ENCODE peak calls at places on chromosomes 1 and 21, in six cellular contexts. One of them, this sample, is unnamed.

GRCh38 chr1:40956397-40956796 is 23.1 kb upstream of the CTPS1 start:
- DNase-seq in H1: no peak
- DNase-seq in aorta: no peak
- DNase-seq in neuronal stem cell: no peak
- DNase-seq in fibroblast of lung: no peak
- DNase-seq in HCT116: no peak
- DNase-seq in this sample: no peak

GRCh38 chr21:37503848-37504467 is 137.4 kb downstream of the DYRK1A start:
- DNase-seq in H1: no peak
- DNase-seq in aorta: no peak
- DNase-seq in neuronal stem cell: no peak
- DNase-seq in fibroblast of lung: peak; percentile 74
- DNase-seq in HCT116: no peak
- DNase-seq in this sample: no peak

GRCh38 chr1:159854101-159854692 is 8.3 kb downstream of the VSIG8 start:
- DNase-seq in H1: no peak
- DNase-seq in aorta: peak; percentile 90
- DNase-seq in neuronal stem cell: peak; percentile 45
- DNase-seq in fibroblast of lung: peak; percentile 53
- DNase-seq in HCT116: no peak
- DNase-seq in this sample: no peak

GRCh38 chr1:215252164-215252563 is 169.6 kb downstream of the KCNK2 start:
- DNase-seq in H1: no peak
- DNase-seq in aorta: no peak
- DNase-seq in neuronal stem cell: no peak
- DNase-seq in fibroblast of lung: no peak
- DNase-seq in HCT116: no peak
- DNase-seq in this sample: no peak

GRCh38 chr1:14082331-14082730 is 382.3 kb downstream of the PRDM2 start:
- DNase-seq in H1: no peak
- DNase-seq in aorta: no peak
- DNase-seq in neuronal stem cell: no peak
- DNase-seq in fibroblast of lung: no peak
- DNase-seq in HCT116: no peak
- DNase-seq in this sample: no peak

GRCh38 chr1:116847688-116848531 is 61.8 kb upstream of the PTGFRN start:
- DNase-seq in H1: no peak
- DNase-seq in aorta: peak; percentile 76
- DNase-seq in neuronal stem cell: no peak
- DNase-seq in fibroblast of lung: peak; percentile 20
- DNase-seq in HCT116: no peak
- DNase-seq in this sample: no peak

GRCh38 chr21:44352253-44352860 is 1.1 kb upstream of the TRPM2 start:
- DNase-seq in H1: no peak
- DNase-seq in aorta: no peak
- DNase-seq in neuronal stem cell: no peak
- DNase-seq in fibroblast of lung: no peak
- DNase-seq in HCT116: no peak
- DNase-seq in this sample: no peak

GRCh38 chr1:78792756-78793155 is 143.1 kb downstream of the IFI44 start:
- DNase-seq in H1: no peak
- DNase-seq in aorta: no peak
- DNase-seq in neuronal stem cell: no peak
- DNase-seq in fibroblast of lung: no peak
- DNase-seq in HCT116: no peak
- DNase-seq in this sample: no peak

GRCh38 chr1:12287869-12288268 is 58.0 kb downstream of the VPS13D start:
- DNase-seq in H1: no peak
- DNase-seq in aorta: no peak
- DNase-seq in neuronal stem cell: no peak
- DNase-seq in fibroblast of lung: no peak
- DNase-seq in HCT116: no peak
- DNase-seq in this sample: no peak

GRCh38 chr1:8040586-8040985 is 14.5 kb upstream of the ERRFI1 start:
- DNase-seq in H1: no peak
- DNase-seq in aorta: peak; percentile 86
- DNase-seq in neuronal stem cell: no peak
- DNase-seq in fibroblast of lung: peak; percentile 99
- DNase-seq in HCT116: peak; percentile 99
- DNase-seq in this sample: no peak

GRCh38 chr1:172244865-172245264 is 175.6 kb upstream of the C1orf105 start:
- DNase-seq in H1: no peak
- DNase-seq in aorta: no peak
- DNase-seq in neuronal stem cell: no peak
- DNase-seq in fibroblast of lung: no peak
- DNase-seq in HCT116: no peak
- DNase-seq in this sample: no peak

GRCh38 chr1:173024543-173024942 is 26.2 kb downstream of the TNFSF18 start:
- DNase-seq in H1: no peak
- DNase-seq in aorta: no peak
- DNase-seq in neuronal stem cell: no peak
- DNase-seq in fibroblast of lung: no peak
- DNase-seq in HCT116: no peak
- DNase-seq in this sample: no peak

GRCh38 chr1:227846265-227846858 is 30.9 kb downstream of the PRSS38 start:
- DNase-seq in H1: no peak
- DNase-seq in aorta: no peak
- DNase-seq in neuronal stem cell: no peak
- DNase-seq in fibroblast of lung: no peak
- DNase-seq in HCT116: no peak
- DNase-seq in this sample: no peak

GRCh38 chr1:29441916-29442668 is 205.8 kb downstream of the PTPRU start:
- DNase-seq in H1: no peak
- DNase-seq in aorta: no peak
- DNase-seq in neuronal stem cell: no peak
- DNase-seq in fibroblast of lung: no peak
- DNase-seq in HCT116: no peak
- DNase-seq in this sample: no peak

GRCh38 chr1:58939146-58939545 is 155.3 kb upstream of the JUN start:
- DNase-seq in H1: no peak
- DNase-seq in aorta: no peak
- DNase-seq in neuronal stem cell: no peak
- DNase-seq in fibroblast of lung: no peak
- DNase-seq in HCT116: no peak
- DNase-seq in this sample: no peak

GRCh38 chr1:27563407-27564263 is 40.3 kb downstream of the AHDC1 start:
- DNase-seq in H1: no peak
- DNase-seq in aorta: peak; percentile 87
- DNase-seq in neuronal stem cell: no peak
- DNase-seq in fibroblast of lung: peak; percentile 58
- DNase-seq in HCT116: no peak
- DNase-seq in this sample: no peak

GRCh38 chr1:39808784-39809517 is 20.3 kb upstream of the BMP8B start:
- DNase-seq in H1: no peak
- DNase-seq in aorta: no peak
- DNase-seq in neuronal stem cell: no peak
- DNase-seq in fibroblast of lung: no peak
- DNase-seq in HCT116: no peak
- DNase-seq in this sample: no peak

GRCh38 chr1:53574621-53575020 is 115.4 kb downstream of the DMRTB1 start:
- DNase-seq in H1: no peak
- DNase-seq in aorta: peak; percentile 36
- DNase-seq in neuronal stem cell: no peak
- DNase-seq in fibroblast of lung: no peak
- DNase-seq in HCT116: no peak
- DNase-seq in this sample: no peak

GRCh38 chr1:62281922-62282555 is 37.2 kb downstream of the KANK4 start:
- DNase-seq in H1: no peak
- DNase-seq in aorta: no peak
- DNase-seq in neuronal stem cell: no peak
- DNase-seq in fibroblast of lung: no peak
- DNase-seq in HCT116: no peak
- DNase-seq in this sample: no peak

GRCh38 chr1:62280960-62281465 is 38.2 kb downstream of the KANK4 start:
- DNase-seq in H1: no peak
- DNase-seq in aorta: no peak
- DNase-seq in neuronal stem cell: no peak
- DNase-seq in fibroblast of lung: no peak
- DNase-seq in HCT116: no peak
- DNase-seq in this sample: no peak

GRCh38 chr1:62282909-62283308 is 36.3 kb downstream of the KANK4 start:
- DNase-seq in H1: no peak
- DNase-seq in aorta: no peak
- DNase-seq in neuronal stem cell: no peak
- DNase-seq in fibroblast of lung: no peak
- DNase-seq in HCT116: no peak
- DNase-seq in this sample: no peak

GRCh38 chr1:62285440-62285839 is 33.8 kb downstream of the KANK4 start:
- DNase-seq in H1: no peak
- DNase-seq in aorta: no peak
- DNase-seq in neuronal stem cell: no peak
- DNase-seq in fibroblast of lung: no peak
- DNase-seq in HCT116: no peak
- DNase-seq in this sample: no peak

GRCh38 chr1:62283361-62283760 is 35.9 kb downstream of the KANK4 start:
- DNase-seq in H1: no peak
- DNase-seq in aorta: no peak
- DNase-seq in neuronal stem cell: no peak
- DNase-seq in fibroblast of lung: no peak
- DNase-seq in HCT116: no peak
- DNase-seq in this sample: no peak
- H3K27ac ChIP-seq in H1: no peak overlapping the region
- H3K27ac ChIP-seq in aorta: no peak overlapping the region
- H3K27ac ChIP-seq in neuronal stem cell: peak overlapping the region; percentile 17
- H3K27ac ChIP-seq in fibroblast of lung: no peak overlapping the region
- H3K27ac ChIP-seq in HCT116: no peak overlapping the region
- H3K27ac ChIP-seq in this sample: no peak overlapping the region

GRCh38 chr1:86089765-86090164 is 66.8 kb downstream of the COL24A1 start:
- DNase-seq in H1: no peak
- DNase-seq in aorta: peak; percentile 64
- DNase-seq in neuronal stem cell: no peak
- DNase-seq in fibroblast of lung: no peak
- DNase-seq in HCT116: no peak
- DNase-seq in this sample: no peak
- H3K27me3 ChIP-seq in H1: no peaks in the 10 kb centered on the region
- H3K27me3 ChIP-seq in aorta: no peaks in the 10 kb centered on the region
- H3K27me3 ChIP-seq in neuronal stem cell: no peaks in the 10 kb centered on the region
- H3K27me3 ChIP-seq in fibroblast of lung: no peaks in the 10 kb centered on the region
- H3K27me3 ChIP-seq in HCT116: no peaks in the 10 kb centered on the region
- H3K27me3 ChIP-seq in this sample: no peaks in the 10 kb centered on the region

GRCh38 chr1:208252126-208252853 is 8.1 kb upstream of the PLXNA2 start:
- DNase-seq in H1: no peak
- DNase-seq in aorta: no peak
- DNase-seq in neuronal stem cell: no peak
- DNase-seq in fibroblast of lung: peak; percentile 37
- DNase-seq in HCT116: no peak
- DNase-seq in this sample: no peak
- H3K4me3 ChIP-seq in H1: peak overlapping the region; percentile 22
- H3K4me3 ChIP-seq in aorta: no peak overlapping the region
- H3K4me3 ChIP-seq in neuronal stem cell: no peak overlapping the region
- H3K4me3 ChIP-seq in fibroblast of lung: no peak overlapping the region
- H3K4me3 ChIP-seq in HCT116: no peak overlapping the region
- H3K4me3 ChIP-seq in this sample: no peak overlapping the region

GRCh38 chr1:33346921-33347649 is 26.2 kb upstream of the A3GALT2 start:
- DNase-seq in H1: no peak
- DNase-seq in aorta: no peak
- DNase-seq in neuronal stem cell: no peak
- DNase-seq in fibroblast of lung: peak; percentile 92
- DNase-seq in HCT116: peak; percentile 40
- DNase-seq in this sample: no peak
- H3K27ac ChIP-seq in H1: no peak overlapping the region
- H3K27ac ChIP-seq in aorta: peak overlapping the region; percentile 94
- H3K27ac ChIP-seq in neuronal stem cell: peak overlapping the region; percentile 1
- H3K27ac ChIP-seq in fibroblast of lung: peak overlapping the region; percentile 89
- H3K27ac ChIP-seq in HCT116: peak overlapping the region; percentile 85
- H3K27ac ChIP-seq in this sample: no peak overlapping the region

GRCh38 chr1:236394905-236395779 is 1.1 kb downstream of the EDARADD start:
- DNase-seq in H1: no peak
- DNase-seq in aorta: no peak
- DNase-seq in neuronal stem cell: peak; percentile 46
- DNase-seq in fibroblast of lung: peak; percentile 9
- DNase-seq in HCT116: no peak
- DNase-seq in this sample: no peak

GRCh38 chr1:236395780-236396664 is 1.9 kb downstream of the EDARADD start:
- DNase-seq in H1: no peak
- DNase-seq in aorta: no peak
- DNase-seq in neuronal stem cell: peak; percentile 26
- DNase-seq in fibroblast of lung: no peak
- DNase-seq in HCT116: no peak
- DNase-seq in this sample: no peak

GRCh38 chr1:236397173-236397759 is 3.2 kb downstream of the EDARADD start:
- DNase-seq in H1: no peak
- DNase-seq in aorta: no peak
- DNase-seq in neuronal stem cell: no peak
- DNase-seq in fibroblast of lung: no peak
- DNase-seq in HCT116: no peak
- DNase-seq in this sample: no peak

GRCh38 chr1:236398538-236398937 is 4.5 kb downstream of the EDARADD start:
- DNase-seq in H1: no peak
- DNase-seq in aorta: no peak
- DNase-seq in neuronal stem cell: no peak
- DNase-seq in fibroblast of lung: no peak
- DNase-seq in HCT116: no peak
- DNase-seq in this sample: no peak

DNA sequence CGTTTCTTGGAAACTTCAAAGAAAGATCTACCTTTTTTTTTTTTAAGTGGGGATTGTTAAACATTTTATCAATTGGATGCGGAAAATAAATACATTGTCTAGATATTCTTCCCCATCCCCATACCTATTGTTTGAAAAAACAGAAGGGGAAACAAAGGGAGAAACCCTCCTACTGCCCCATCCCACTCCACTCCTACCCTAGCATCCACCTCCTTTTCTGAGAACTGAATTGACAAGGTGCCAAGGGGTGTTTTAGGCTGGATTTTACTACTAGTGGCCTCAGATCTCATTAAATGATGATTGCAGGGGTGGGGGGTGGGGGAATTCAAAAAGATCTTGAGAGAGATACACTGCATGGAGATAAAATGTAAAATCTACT is 2.6 kb downstream of the EDARADD start:
- DNase-seq in H1: no peak
- DNase-seq in aorta: no peak
- DNase-seq in neuronal stem cell: no peak
- DNase-seq in fibroblast of lung: no peak
- DNase-seq in HCT116: no peak
- DNase-seq in this sample: no peak
- H3K27me3 ChIP-seq in H1: peaks cover 8% of the 10 kb centered on the region
- H3K27me3 ChIP-seq in aorta: no peaks in the 10 kb centered on the region
- H3K27me3 ChIP-seq in neuronal stem cell: no peaks in the 10 kb centered on the region
- H3K27me3 ChIP-seq in fibroblast of lung: no peaks in the 10 kb centered on the region
- H3K27me3 ChIP-seq in HCT116: no peaks in the 10 kb centered on the region
- H3K27me3 ChIP-seq in this sample: no peaks in the 10 kb centered on the region